ENCODE peak calls at places on chromosome 20, in eight cellular contexts. K, M, J, D, V, E, N and X are unnamed samples.

GRCh38 chr20:1309439-1309847 is 19.5 kb downstream of the SDCBP2 start:
- DNase-seq in D (no peak), E (no peak), N (no peak), J (no peak), V (no peak), M (peak; percentile 18), K (no peak), X (no peak)

GRCh38 chr20:2688041-2688591 is 4.5 kb upstream of the EBF4 start:
- DNase-seq in N (peak; percentile 49), M (peak; percentile 69), D (peak; percentile 40), E (peak; percentile 70), K (peak; percentile 42), J (no peak), V (peak; percentile 49), X (peak; percentile 61)

GRCh38 chr20:49810491-49811190 is 2.0 kb upstream of the SLC9A8 start:
- DNase-seq in J (no peak), D (no peak), M (no peak), N (no peak), V (no peak), K (no peak), E (no peak), X (no peak)

GRCh38 chr20:50144362-50144761 is 9.2 kb downstream of the PEDS1 start:
- DNase-seq in E (peak; percentile 89), V (no peak), J (peak; percentile 88), M (no peak), K (peak; percentile 59), D (peak; percentile 63), N (peak; percentile 40), X (no peak)

GRCh38 chr20:56776345-56776744 is 147.2 kb downstream of the TFAP2C start:
- DNase-seq in K (no peak), N (no peak), V (no peak), J (no peak), E (no peak), D (no peak), M (no peak), X (no peak)

GRCh38 chr20:31593221-31594001 is 11.7 kb upstream of the ID1 start:
- DNase-seq in D (no peak), E (no peak), V (no peak), N (peak; percentile 25), M (peak; percentile 92), J (no peak), K (peak; percentile 63), X (no peak)

GRCh38 chr20:51495921-51496545 is 46.5 kb downstream of the NFATC2 start:
- DNase-seq in J (no peak), M (no peak), N (no peak), D (no peak), E (no peak), V (no peak), K (no peak), X (no peak)

GRCh38 chr20:59042151-59042795 is at the start of gene PRELID3B:
- DNase-seq in V (peak; percentile 32), D (peak; percentile 7), E (peak; percentile 77), N (no peak), M (peak; percentile 76), K (peak; percentile 39), J (peak; percentile 45), X (no peak)

GRCh38 chr20:34951252-34951651 is 4.4 kb downstream of the GSS start:
- DNase-seq in V (peak; percentile 84), N (no peak), J (no peak), M (no peak), E (no peak), K (no peak), D (no peak), X (no peak)

DNA sequence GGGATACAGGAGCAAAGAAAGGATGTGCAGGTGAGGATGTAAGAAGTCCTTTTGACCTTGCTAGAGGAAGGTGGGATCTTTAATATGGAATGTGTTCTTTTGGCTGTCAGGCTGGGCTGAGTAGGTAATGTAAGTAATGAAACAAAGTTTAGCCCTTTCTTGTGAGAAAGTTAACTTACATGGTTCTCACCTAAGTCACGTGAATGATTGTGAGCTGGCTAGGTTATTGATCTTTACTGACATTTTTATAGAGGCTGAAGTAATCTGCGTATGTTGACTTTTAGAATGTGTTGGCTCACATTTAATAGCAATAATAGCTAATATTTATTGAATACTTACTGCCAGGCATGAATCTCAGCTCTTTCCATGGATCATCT is 2.6 kb downstream of the TOP1 start:
- DNase-seq in V (no peak), M (no peak), E (no peak), J (no peak), D (no peak), K (no peak), N (no peak), X (no peak)
- H3K4me3 ChIP-seq in V (peak overlapping the region; percentile 88), M (no peak overlapping the region), E (peak overlapping the region; percentile 100), J (peak overlapping the region; percentile 99), D (no peak overlapping the region), K (peak overlapping the region; percentile 24), N (peak overlapping the region; percentile 98), X (peak overlapping the region; percentile 67)

GRCh38 chr20:24896984-24897383 is 52.1 kb upstream of the CST7 start:
- DNase-seq in N (no peak), E (no peak), J (no peak), K (no peak), M (no peak), V (no peak), D (no peak), X (no peak)

GRCh38 chr20:24892931-24893330 is 56.1 kb upstream of the CST7 start:
- DNase-seq in J (no peak), K (no peak), D (no peak), E (no peak), M (no peak), N (no peak), V (no peak), X (no peak)

GRCh38 chr20:24895898-24896658 is 53.0 kb upstream of the CST7 start:
- DNase-seq in D (no peak), V (no peak), M (no peak), E (peak; percentile 27), N (no peak), J (no peak), K (no peak), X (no peak)

GRCh38 chr20:24894488-24894887 is 54.6 kb upstream of the CST7 start:
- DNase-seq in E (no peak), K (no peak), N (no peak), J (no peak), D (no peak), M (no peak), V (no peak), X (no peak)

DNA sequence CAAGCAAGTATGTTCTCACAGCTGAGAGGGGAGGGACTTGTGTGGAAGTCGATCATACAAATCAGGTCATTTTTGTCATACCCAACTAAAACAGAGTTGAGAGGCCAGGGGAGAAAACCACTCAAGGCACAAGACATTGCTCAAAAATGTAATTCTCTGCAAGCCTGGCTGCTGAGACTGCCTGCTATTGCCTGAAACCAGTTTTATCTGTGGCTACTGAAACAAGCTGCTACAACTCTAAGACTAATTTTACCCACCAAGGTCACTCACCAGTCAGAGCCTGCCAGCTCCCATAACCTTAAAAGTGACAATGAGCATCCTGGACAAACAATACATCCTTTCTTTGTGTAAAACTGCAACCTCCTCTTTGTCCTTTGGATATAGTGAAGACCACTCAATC is 54.1 kb upstream of the CST7 start:
- DNase-seq in N (no peak), V (no peak), E (no peak), J (no peak), D (no peak), K (no peak), M (no peak), X (no peak)
- H3K9me3 ChIP-seq in N (no peaks in the 10 kb centered on the region), V (peaks cover 4% of the 10 kb centered on the region), E (no peaks in the 10 kb centered on the region), J (no peaks in the 10 kb centered on the region), D (no peaks in the 10 kb centered on the region), K (peaks cover 10% of the 10 kb centered on the region), M (peaks cover 6% of the 10 kb centered on the region), X (no peaks in the 10 kb centered on the region)

GRCh38 chr20:24423794-24424307 is 45.6 kb upstream of the SYNDIG1 start:
- DNase-seq in J (no peak), V (no peak), E (no peak), M (no peak), N (no peak), K (no peak), D (no peak), X (no peak)

GRCh38 chr20:24421071-24421470 is 48.4 kb upstream of the SYNDIG1 start:
- DNase-seq in N (no peak), J (no peak), V (no peak), K (no peak), M (no peak), E (no peak), D (no peak), X (no peak)

GRCh38 chr20:24422361-24422760 is 47.1 kb upstream of the SYNDIG1 start:
- DNase-seq in N (no peak), J (no peak), V (no peak), K (no peak), M (no peak), E (no peak), D (no peak), X (no peak)

GRCh38 chr20:24425523-24425922 is 43.9 kb upstream of the SYNDIG1 start:
- DNase-seq in J (no peak), N (no peak), M (no peak), D (no peak), K (no peak), E (no peak), V (no peak), X (no peak)

DNA sequence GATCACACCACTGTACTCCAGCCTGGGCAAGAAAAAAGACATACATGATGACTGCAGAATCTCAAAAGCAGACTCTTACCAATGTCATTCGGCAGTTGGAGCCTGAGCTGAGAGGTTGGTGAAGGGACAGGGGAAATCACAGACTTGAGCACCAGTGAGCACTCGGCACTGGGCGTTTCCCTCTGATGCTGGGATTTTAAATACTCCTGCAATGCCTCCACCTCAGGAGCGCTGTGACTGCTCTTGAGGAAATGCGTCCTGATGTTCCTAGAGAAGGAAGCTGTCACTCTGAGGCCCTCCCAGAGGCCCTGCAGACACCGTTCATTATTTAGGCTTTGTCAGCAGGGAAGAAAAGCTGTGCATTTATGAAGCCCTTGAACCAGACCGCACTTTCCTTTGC is 46.1 kb upstream of the SYNDIG1 start:
- DNase-seq in K (no peak), D (no peak), M (no peak), N (no peak), E (no peak), V (no peak), J (no peak), X (no peak)
- TF ChIP-seq CTCF in K (no peak), D (no peak), M (no peak), N (no peak), E (no peak), V (no peak), J (no peak), X (no peak)

GRCh38 chr20:43681468-43681942 is 14.6 kb downstream of the MYBL2 start:
- DNase-seq in E (no peak), J (no peak), N (no peak), V (peak; percentile 82), M (no peak), D (no peak), K (no peak), X (no peak)
- H3K4me3 ChIP-seq in E (no peak overlapping the region), J (no peak overlapping the region), N (no peak overlapping the region), V (peak overlapping the region; percentile 59), M (no peak overlapping the region), D (no peak overlapping the region), K (no peak overlapping the region), X (no peak overlapping the region)

GRCh38 chr20:39699331-39699730 is 737.2 kb downstream of the DHX35 start:
- DNase-seq in D (no peak), K (no peak), J (no peak), E (no peak), V (no peak), M (no peak), N (no peak), X (no peak)
- H3K9me3 ChIP-seq in D (no peaks in the 10 kb centered on the region), K (peaks cover 2% of the 10 kb centered on the region), J (no peaks in the 10 kb centered on the region), E (no peaks in the 10 kb centered on the region), V (no peaks in the 10 kb centered on the region), M (no peaks in the 10 kb centered on the region), N (no peaks in the 10 kb centered on the region), X (no peaks in the 10 kb centered on the region)

GRCh38 chr20:11274137-11274536 is 600.3 kb upstream of the JAG1 start:
- DNase-seq in N (peak; percentile 74), D (peak; percentile 32), K (no peak), J (peak; percentile 52), E (no peak), M (no peak), V (peak; percentile 9), X (peak; percentile 23)
- TF ChIP-seq CTCF in N (peak; percentile 46), D (peak; percentile 40), K (peak; percentile 45), J (peak; percentile 24), E (peak; percentile 9), M (peak; percentile 21), V (peak; percentile 67), X (peak; percentile 65)